ENCODE peak calls at places on chromosomes 7 and 10, in eight cellular contexts. One of them, this sample, is unnamed.

GRCh38 chr7:65946895-65947294 is 35.1 kb downstream of the GUSB start:
- DNase-seq in fibroblast of lung: peak
- DNase-seq in GM13977: no peak
- DNase-seq in upper lobe of right lung: no peak
- DNase-seq in heart left ventricle: no peak
- DNase-seq in tibial artery: peak
- DNase-seq in AG09319: peak
- DNase-seq in PC-3: peak
- DNase-seq in this sample: no peak

GRCh38 chr10:90871279-90871760 is 454 bp upstream of the RPP30 start:
- DNase-seq in tibial artery: no peak
- DNase-seq in heart left ventricle: peak
- DNase-seq in PC-3: no peak
- DNase-seq in fibroblast of lung: peak
- DNase-seq in upper lobe of right lung: no peak
- DNase-seq in GM13977: peak
- DNase-seq in AG09319: no peak
- DNase-seq in this sample: peak

GRCh38 chr7:96786261-96786997 is 76.8 kb upstream of the SEM1 start:
- DNase-seq in tibial artery: no peak
- DNase-seq in fibroblast of lung: no peak
- DNase-seq in heart left ventricle: peak
- DNase-seq in upper lobe of right lung: no peak
- DNase-seq in GM13977: no peak
- DNase-seq in PC-3: no peak
- DNase-seq in AG09319: no peak
- DNase-seq in this sample: no peak

GRCh38 chr7:122919643-122920181 is 33.5 kb upstream of the CADPS2 start:
- DNase-seq in tibial artery: no peak
- DNase-seq in fibroblast of lung: no peak
- DNase-seq in upper lobe of right lung: no peak
- DNase-seq in AG09319: no peak
- DNase-seq in PC-3: peak
- DNase-seq in GM13977: no peak
- DNase-seq in heart left ventricle: no peak
- DNase-seq in this sample: no peak

GRCh38 chr10:118310822-118311221 is 31.3 kb downstream of the FAM204A start:
- DNase-seq in fibroblast of lung: peak
- DNase-seq in upper lobe of right lung: no peak
- DNase-seq in GM13977: no peak
- DNase-seq in heart left ventricle: no peak
- DNase-seq in AG09319: peak
- DNase-seq in PC-3: peak
- DNase-seq in tibial artery: no peak
- DNase-seq in this sample: no peak

GRCh38 chr10:28948045-28948444 is 270.7 kb downstream of the BAMBI start:
- DNase-seq in heart left ventricle: no peak
- DNase-seq in AG09319: no peak
- DNase-seq in fibroblast of lung: no peak
- DNase-seq in tibial artery: no peak
- DNase-seq in GM13977: no peak
- DNase-seq in PC-3: peak
- DNase-seq in upper lobe of right lung: no peak
- DNase-seq in this sample: no peak

GRCh38 chr10:48478980-48479811 is 125.7 kb downstream of the ARHGAP22 start:
- DNase-seq in fibroblast of lung: no peak
- DNase-seq in AG09319: no peak
- DNase-seq in tibial artery: no peak
- DNase-seq in upper lobe of right lung: peak
- DNase-seq in PC-3: no peak
- DNase-seq in heart left ventricle: no peak
- DNase-seq in GM13977: no peak
- DNase-seq in this sample: no peak

GRCh38 chr10:80187465-80188409 is 17.6 kb downstream of the ANXA11 start:
- DNase-seq in heart left ventricle: no peak
- DNase-seq in tibial artery: no peak
- DNase-seq in fibroblast of lung: no peak
- DNase-seq in AG09319: no peak
- DNase-seq in GM13977: no peak
- DNase-seq in upper lobe of right lung: no peak
- DNase-seq in PC-3: peak
- DNase-seq in this sample: no peak

GRCh38 chr10:132360766-132361447 is 28.9 kb downstream of the LRRC27 start:
- DNase-seq in fibroblast of lung: no peak
- DNase-seq in upper lobe of right lung: peak
- DNase-seq in AG09319: no peak
- DNase-seq in tibial artery: no peak
- DNase-seq in PC-3: no peak
- DNase-seq in heart left ventricle: no peak
- DNase-seq in GM13977: no peak
- DNase-seq in this sample: peak

GRCh38 chr7:128863433-128863989 is 855 bp downstream of the ATP6V1F start:
- DNase-seq in heart left ventricle: no peak
- DNase-seq in GM13977: peak
- DNase-seq in AG09319: no peak
- DNase-seq in PC-3: peak
- DNase-seq in upper lobe of right lung: no peak
- DNase-seq in fibroblast of lung: peak
- DNase-seq in tibial artery: no peak
- DNase-seq in this sample: peak

GRCh38 chr7:143384148-143384547 is 3.0 kb downstream of the ZYX start:
- DNase-seq in upper lobe of right lung: peak
- DNase-seq in tibial artery: peak
- DNase-seq in PC-3: no peak
- DNase-seq in heart left ventricle: no peak
- DNase-seq in AG09319: no peak
- DNase-seq in GM13977: no peak
- DNase-seq in fibroblast of lung: peak
- DNase-seq in this sample: no peak

GRCh38 chr10:97923476-97923875 is 73.8 kb downstream of the GOLGA7B start:
- DNase-seq in fibroblast of lung: no peak
- DNase-seq in heart left ventricle: no peak
- DNase-seq in AG09319: no peak
- DNase-seq in GM13977: no peak
- DNase-seq in upper lobe of right lung: peak
- DNase-seq in PC-3: no peak
- DNase-seq in tibial artery: no peak
- DNase-seq in this sample: no peak

DNA sequence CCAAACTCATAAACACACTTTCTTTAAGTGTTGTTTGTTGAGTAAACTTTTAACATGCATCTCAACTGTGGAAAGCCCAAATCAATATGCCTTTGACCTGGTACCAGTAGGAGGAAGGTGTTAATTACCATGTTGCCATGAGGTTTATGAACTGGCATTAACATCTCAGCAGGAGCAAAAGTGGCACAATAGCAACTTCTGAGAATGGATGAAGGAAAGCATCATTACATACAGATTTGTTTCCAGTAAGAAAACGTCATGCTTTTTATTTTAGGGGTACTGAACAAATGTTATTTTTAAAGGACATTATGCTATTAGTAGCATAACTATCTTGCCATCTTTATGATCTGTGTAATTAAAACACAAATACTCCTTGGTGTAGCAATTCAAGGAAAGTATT is 51.1 kb downstream of the ARMC3 start:
- DNase-seq in tibial artery: no peak
- DNase-seq in upper lobe of right lung: no peak
- DNase-seq in AG09319: no peak
- DNase-seq in fibroblast of lung: no peak
- DNase-seq in PC-3: no peak
- DNase-seq in heart left ventricle: no peak
- DNase-seq in GM13977: no peak
- DNase-seq in this sample: no peak
- TF ChIP-seq CTCF in tibial artery: no peak
- TF ChIP-seq CTCF in upper lobe of right lung: no peak
- TF ChIP-seq CTCF in AG09319: no peak
- TF ChIP-seq CTCF in fibroblast of lung: no peak
- TF ChIP-seq CTCF in PC-3: no peak
- TF ChIP-seq CTCF in heart left ventricle: no peak
- TF ChIP-seq CTCF in GM13977: no peak
- TF ChIP-seq CTCF in this sample: no peak

GRCh38 chr7:136874393-136875032 is 6.1 kb downstream of the CHRM2 start:
- DNase-seq in fibroblast of lung: peak
- DNase-seq in PC-3: peak
- DNase-seq in upper lobe of right lung: no peak
- DNase-seq in tibial artery: no peak
- DNase-seq in GM13977: no peak
- DNase-seq in heart left ventricle: no peak
- DNase-seq in AG09319: no peak
- DNase-seq in this sample: peak
- TF ChIP-seq CTCF in fibroblast of lung: peak
- TF ChIP-seq CTCF in PC-3: peak
- TF ChIP-seq CTCF in upper lobe of right lung: peak
- TF ChIP-seq CTCF in tibial artery: no peak
- TF ChIP-seq CTCF in GM13977: peak
- TF ChIP-seq CTCF in heart left ventricle: peak
- TF ChIP-seq CTCF in AG09319: peak
- TF ChIP-seq CTCF in this sample: peak

DNA sequence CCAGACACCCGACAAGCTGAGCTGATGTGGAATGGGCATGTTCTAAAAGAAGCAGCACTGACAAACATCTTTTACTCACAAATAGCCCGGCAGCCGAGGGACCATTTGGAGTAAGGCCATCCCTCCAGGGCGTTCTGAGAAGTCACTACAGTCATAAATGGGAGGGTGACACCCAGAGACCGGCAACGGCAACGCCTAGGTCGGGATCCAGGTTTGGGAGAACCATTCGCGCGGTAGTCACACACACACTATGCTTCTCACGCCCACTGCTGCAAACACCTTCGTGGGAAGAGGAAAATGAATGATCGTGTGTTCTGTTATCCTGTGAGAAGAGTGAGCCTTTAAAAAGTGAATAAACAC is 9.8 kb downstream of the TNS3 start:
- DNase-seq in AG09319: no peak
- DNase-seq in heart left ventricle: no peak
- DNase-seq in tibial artery: no peak
- DNase-seq in PC-3: no peak
- DNase-seq in upper lobe of right lung: no peak
- DNase-seq in fibroblast of lung: no peak
- DNase-seq in GM13977: no peak
- DNase-seq in this sample: no peak
- TF ChIP-seq CTCF in AG09319: no peak
- TF ChIP-seq CTCF in heart left ventricle: no peak
- TF ChIP-seq CTCF in tibial artery: no peak
- TF ChIP-seq CTCF in PC-3: no peak
- TF ChIP-seq CTCF in upper lobe of right lung: no peak
- TF ChIP-seq CTCF in fibroblast of lung: no peak
- TF ChIP-seq CTCF in GM13977: no peak
- TF ChIP-seq CTCF in this sample: no peak

GRCh38 chr7:102464577-102465280 is at the start of the genes ALKBH4 and LRWD1:
- DNase-seq in AG09319: peak
- DNase-seq in PC-3: peak
- DNase-seq in GM13977: peak
- DNase-seq in upper lobe of right lung: peak
- DNase-seq in heart left ventricle: peak
- DNase-seq in fibroblast of lung: peak
- DNase-seq in tibial artery: peak
- DNase-seq in this sample: peak
- TF ChIP-seq CTCF in AG09319: no peak
- TF ChIP-seq CTCF in PC-3: peak
- TF ChIP-seq CTCF in GM13977: peak
- TF ChIP-seq CTCF in upper lobe of right lung: peak
- TF ChIP-seq CTCF in heart left ventricle: no peak
- TF ChIP-seq CTCF in fibroblast of lung: no peak
- TF ChIP-seq CTCF in tibial artery: no peak
- TF ChIP-seq CTCF in this sample: peak

GRCh38 chr7:101911800-101912705 is 94.6 kb downstream of the CUX1 start:
- DNase-seq in fibroblast of lung: peak
- DNase-seq in GM13977: no peak
- DNase-seq in heart left ventricle: no peak
- DNase-seq in AG09319: no peak
- DNase-seq in tibial artery: peak
- DNase-seq in PC-3: no peak
- DNase-seq in upper lobe of right lung: peak
- DNase-seq in this sample: no peak
- TF ChIP-seq CTCF in fibroblast of lung: no peak
- TF ChIP-seq CTCF in GM13977: no peak
- TF ChIP-seq CTCF in heart left ventricle: no peak
- TF ChIP-seq CTCF in AG09319: no peak
- TF ChIP-seq CTCF in tibial artery: no peak
- TF ChIP-seq CTCF in PC-3: no peak
- TF ChIP-seq CTCF in upper lobe of right lung: no peak
- TF ChIP-seq CTCF in this sample: no peak

GRCh38 chr7:44376429-44377133 is 51.2 kb upstream of the CAMK2B start:
- DNase-seq in tibial artery: no peak
- DNase-seq in fibroblast of lung: no peak
- DNase-seq in GM13977: no peak
- DNase-seq in upper lobe of right lung: no peak
- DNase-seq in PC-3: no peak
- DNase-seq in heart left ventricle: no peak
- DNase-seq in AG09319: no peak
- DNase-seq in this sample: no peak

GRCh38 chr7:44374007-44374763 is 48.8 kb upstream of the CAMK2B start:
- DNase-seq in PC-3: no peak
- DNase-seq in upper lobe of right lung: no peak
- DNase-seq in fibroblast of lung: no peak
- DNase-seq in GM13977: no peak
- DNase-seq in tibial artery: no peak
- DNase-seq in heart left ventricle: no peak
- DNase-seq in AG09319: no peak
- DNase-seq in this sample: no peak

GRCh38 chr7:44377134-44377463 is 51.7 kb upstream of the CAMK2B start:
- DNase-seq in AG09319: no peak
- DNase-seq in PC-3: no peak
- DNase-seq in tibial artery: no peak
- DNase-seq in upper lobe of right lung: no peak
- DNase-seq in heart left ventricle: no peak
- DNase-seq in fibroblast of lung: no peak
- DNase-seq in GM13977: no peak
- DNase-seq in this sample: no peak

GRCh38 chr7:44375926-44376342 is 50.5 kb upstream of the CAMK2B start:
- DNase-seq in AG09319: no peak
- DNase-seq in GM13977: no peak
- DNase-seq in fibroblast of lung: no peak
- DNase-seq in heart left ventricle: no peak
- DNase-seq in tibial artery: no peak
- DNase-seq in PC-3: no peak
- DNase-seq in upper lobe of right lung: no peak
- DNase-seq in this sample: no peak

GRCh38 chr7:44375236-44375699 is 49.9 kb upstream of the CAMK2B start:
- DNase-seq in upper lobe of right lung: no peak
- DNase-seq in tibial artery: no peak
- DNase-seq in GM13977: no peak
- DNase-seq in fibroblast of lung: no peak
- DNase-seq in PC-3: peak
- DNase-seq in heart left ventricle: no peak
- DNase-seq in AG09319: no peak
- DNase-seq in this sample: peak
- TF ChIP-seq CTCF in upper lobe of right lung: no peak
- TF ChIP-seq CTCF in tibial artery: no peak
- TF ChIP-seq CTCF in GM13977: peak
- TF ChIP-seq CTCF in fibroblast of lung: no peak
- TF ChIP-seq CTCF in PC-3: peak
- TF ChIP-seq CTCF in heart left ventricle: peak
- TF ChIP-seq CTCF in AG09319: no peak
- TF ChIP-seq CTCF in this sample: peak

This sample was measured in WERI-Rb-1.